ENCODE peak calls at places on chromosomes 3 and 15, in seven cellular contexts. Y is right cardiac atrium, O is transverse colon, R is astrocyte of the spinal cord, A is psoas muscle, X is MG63, L is hepatocyte. T is an unnamed sample.

GRCh38 chr15:80216911-80217310 is 35.1 kb downstream of the CTXND1 start:
- DNase-seq in R (no peak), X (no peak), L (no peak), A (no peak), Y (no peak), O (no peak), T (no peak)

GRCh38 chr15:76376816-76377215 is 40.2 kb downstream of the ISL2 start:
- DNase-seq in A (no peak), X (no peak), Y (no peak), O (no peak), L (no peak), R (no peak), T (no peak)

GRCh38 chr15:39730552-39730951 is 52.1 kb downstream of the FSIP1 start:
- DNase-seq in O (peak), A (no peak), X (no peak), L (peak), R (no peak), Y (no peak), T (no peak)

GRCh38 chr3:184549793-184550585 is 11.6 kb upstream of the EPHB3 start:
- DNase-seq in R (no peak), Y (no peak), L (no peak), X (no peak), O (no peak), A (no peak), T (no peak)

GRCh38 chr3:4995500-4996053 is 16.3 kb downstream of the BHLHE40 start:
- DNase-seq in R (peak), X (peak), O (no peak), L (no peak), A (peak), Y (no peak), T (no peak)

GRCh38 chr3:128577711-128578110 is 72.9 kb downstream of the RPN1 start:
- DNase-seq in X (no peak), A (no peak), O (no peak), R (no peak), Y (no peak), L (no peak), T (no peak)

GRCh38 chr3:95184038-95184437 is 1121.2 kb downstream of the NSUN3 start:
- DNase-seq in L (no peak), A (no peak), O (no peak), X (no peak), Y (no peak), R (no peak), T (no peak)

GRCh38 chr15:100873029-100873677 is 6.5 kb upstream of the ALDH1A3 start:
- DNase-seq in X (peak), R (peak), L (peak), A (no peak), O (peak), Y (no peak), T (peak)

GRCh38 chr3:99846472-99846871 is 28.8 kb downstream of the CMSS1 start:
- DNase-seq in L (no peak), R (peak), X (no peak), A (no peak), O (no peak), Y (no peak), T (no peak)

GRCh38 chr3:133874761-133875438 is 20.8 kb downstream of the RAB6B start:
- DNase-seq in R (no peak), Y (no peak), A (no peak), L (no peak), O (no peak), X (no peak), T (no peak)

GRCh38 chr3:64747682-64748081 is 59.9 kb upstream of the ADAMTS9 start:
- DNase-seq in X (no peak), Y (no peak), A (no peak), L (no peak), O (no peak), R (no peak), T (no peak)

GRCh38 chr3:134799393-134799792 is 4.3 kb downstream of the EPHB1 start:
- DNase-seq in Y (no peak), R (no peak), A (peak), L (no peak), X (peak), O (no peak), T (no peak)

GRCh38 chr3:73144276-73144675 is 82.8 kb downstream of the EBLN2 start:
- DNase-seq in A (peak), X (no peak), L (peak), R (no peak), Y (peak), O (no peak), T (no peak)

GRCh38 chr15:60899322-60899966 is 329.7 kb downstream of the RORA start:
- DNase-seq in X (no peak), A (no peak), L (no peak), O (no peak), Y (no peak), R (no peak), T (no peak)

GRCh38 chr3:98680723-98681122 is 82.4 kb upstream of the ST3GAL6 start:
- DNase-seq in L (no peak), R (peak), X (peak), O (no peak), A (no peak), Y (no peak), T (no peak)

GRCh38 chr3:171302009-171302408 is 158.2 kb downstream of the TNIK start:
- DNase-seq in Y (no peak), A (no peak), R (no peak), X (no peak), O (no peak), L (no peak), T (no peak)

GRCh38 chr3:125990253-125990970 is 21.4 kb downstream of the ROPN1B start:
- DNase-seq in O (peak), A (peak), R (peak), X (peak), Y (peak), L (peak), T (peak)

GRCh38 chr3:123165163-123165562 is 36.6 kb upstream of the SEC22A start:
- DNase-seq in Y (no peak), A (no peak), O (no peak), X (no peak), R (no peak), L (no peak), T (no peak)

GRCh38 chr3:168828536-168828935 is 732.8 kb upstream of the GOLIM4 start:
- DNase-seq in L (no peak), A (no peak), Y (no peak), R (no peak), O (no peak), X (no peak), T (no peak)

GRCh38 chr15:34708422-34708821 is 46.4 kb downstream of the GJD2 start:
- DNase-seq in X (no peak), R (peak), Y (no peak), O (no peak), L (peak), A (no peak), T (no peak)

GRCh38 chr15:58037902-58038301 is 27.6 kb downstream of the ALDH1A2 start:
- DNase-seq in A (no peak), L (no peak), Y (no peak), X (no peak), O (no peak), R (no peak), T (no peak)

GRCh38 chr15:100783760-100784492 is 95.7 kb upstream of the ALDH1A3 start:
- DNase-seq in Y (no peak), L (no peak), A (no peak), O (no peak), X (no peak), R (no peak), T (no peak)

GRCh38 chr15:48437178-48437577 is 105.9 kb downstream of the DUT start:
- DNase-seq in Y (no peak), O (no peak), R (peak), A (no peak), L (no peak), X (no peak), T (no peak)

GRCh38 chr3:127396473-127396872 is 108.6 kb upstream of the PRR20G start:
- DNase-seq in O (no peak), Y (no peak), A (no peak), X (no peak), L (no peak), R (no peak), T (no peak)

GRCh38 chr3:32274306-32274705 is 35.8 kb downstream of the CMTM8 start:
- DNase-seq in L (no peak), R (no peak), Y (no peak), A (no peak), X (no peak), O (no peak), T (no peak)

GRCh38 chr3:157423337-157423736 is 13.3 kb upstream of the PTX3 start:
- DNase-seq in R (no peak), A (no peak), O (no peak), X (no peak), Y (no peak), L (no peak), T (no peak)

GRCh38 chr15:85795669-85796305 is 1.1 kb upstream of the KLHL25 start:
- DNase-seq in X (no peak), Y (no peak), L (no peak), O (peak), A (no peak), R (no peak), T (no peak)

GRCh38 chr3:57221883-57222282 is 5.6 kb upstream of the APPL1 start:
- DNase-seq in O (no peak), X (no peak), R (peak), A (no peak), Y (no peak), L (peak), T (no peak)

GRCh38 chr15:56016281-56016680 is 22.9 kb upstream of the NEDD4 start:
- DNase-seq in O (no peak), L (no peak), A (no peak), R (no peak), Y (no peak), X (no peak), T (no peak)

GRCh38 chr3:20658491-20658890 is 472.5 kb upstream of the SGO1 start:
- DNase-seq in Y (no peak), O (no peak), A (no peak), L (no peak), X (no peak), R (no peak), T (no peak)

GRCh38 chr15:100902436-100903190 is 16.5 kb upstream of the LRRK1 start:
- DNase-seq in X (peak), R (peak), Y (peak), L (peak), A (peak), O (peak), T (peak)

GRCh38 chr3:123688241-123688747 is 103.4 kb upstream of the HACD2 start:
- DNase-seq in L (no peak), X (peak), A (no peak), O (no peak), R (peak), Y (no peak), T (peak)

GRCh38 chr15:47523669-47524068 is 193.6 kb upstream of the SEMA6D start:
- DNase-seq in R (peak), L (no peak), A (no peak), X (no peak), Y (no peak), O (no peak), T (no peak)

GRCh38 chr3:184577546-184577945 is 16.0 kb downstream of the EPHB3 start:
- DNase-seq in Y (no peak), L (no peak), R (no peak), A (no peak), X (no peak), O (no peak), T (no peak)

GRCh38 chr3:171806200-171807128 is 3.8 kb downstream of the PLD1 start:
- DNase-seq in X (no peak), A (no peak), O (no peak), R (peak), L (peak), Y (no peak), T (peak)

GRCh38 chr3:85570819-85571218 is 612.0 kb downstream of the CADM2 start:
- DNase-seq in R (no peak), Y (no peak), O (no peak), L (no peak), A (no peak), X (no peak), T (no peak)

GRCh38 chr3:85571835-85572234 is 613.0 kb downstream of the CADM2 start:
- DNase-seq in Y (no peak), A (peak), O (no peak), X (peak), R (no peak), L (no peak), T (no peak)

GRCh38 chr3:85574306-85574705 is 615.5 kb downstream of the CADM2 start:
- DNase-seq in Y (no peak), X (no peak), A (no peak), R (peak), L (no peak), O (no peak), T (no peak)

GRCh38 chr3:85572978-85573377 is 614.2 kb downstream of the CADM2 start:
- DNase-seq in A (no peak), L (no peak), Y (no peak), O (no peak), R (no peak), X (no peak), T (no peak)

DNA sequence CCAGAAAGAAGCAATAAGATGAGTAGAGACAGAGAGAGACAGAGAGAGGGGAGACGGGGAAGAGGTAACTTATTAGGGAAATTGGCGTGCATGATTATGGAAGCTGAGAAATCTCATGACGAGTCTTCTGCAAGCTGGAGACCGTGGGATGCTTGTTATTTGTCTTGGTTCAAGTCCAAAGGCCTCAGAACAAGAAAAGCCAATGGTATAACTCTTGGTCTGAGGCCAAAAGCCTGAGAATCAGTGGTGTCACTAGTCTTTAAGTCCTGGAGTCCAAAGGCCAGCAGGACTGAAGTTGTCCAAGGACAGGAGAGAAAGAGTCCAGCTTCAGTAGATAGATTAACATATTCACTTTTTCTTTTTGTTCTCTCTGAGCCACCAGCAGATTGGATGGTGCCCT is 613.6 kb downstream of the CADM2 start:
- DNase-seq in L (no peak), A (no peak), X (no peak), R (peak), O (no peak), Y (no peak), T (no peak)
- H3K4me3 ChIP-seq in L (no peak), A (no peak), X (no peak), R (no peak), O (no peak), Y (no peak), T (no peak)

GRCh38 chr3:147419062-147419701 is 10.0 kb downstream of the ZIC1 start:
- DNase-seq in A (peak), R (peak), L (peak), Y (peak), O (no peak), X (peak), T (no peak)
- H3K4me3 ChIP-seq in A (peak), R (peak), L (peak), Y (peak), O (peak), X (peak), T (peak)

GRCh38 chr3:17740703-17741102 is 1.7 kb downstream of the TBC1D5 start:
- DNase-seq in L (peak), X (no peak), A (no peak), R (peak), Y (no peak), O (no peak), T (no peak)
- H3K4me3 ChIP-seq in L (peak), X (peak), A (peak), R (peak), Y (peak), O (peak), T (peak)

GRCh38 chr3:55406666-55407425 is 80.3 kb downstream of the WNT5A start:
- DNase-seq in Y (no peak), L (no peak), A (no peak), R (peak), O (no peak), X (no peak), T (no peak)
- H3K4me3 ChIP-seq in Y (no peak), L (no peak), A (no peak), R (no peak), O (no peak), X (no peak), T (no peak)

DNA sequence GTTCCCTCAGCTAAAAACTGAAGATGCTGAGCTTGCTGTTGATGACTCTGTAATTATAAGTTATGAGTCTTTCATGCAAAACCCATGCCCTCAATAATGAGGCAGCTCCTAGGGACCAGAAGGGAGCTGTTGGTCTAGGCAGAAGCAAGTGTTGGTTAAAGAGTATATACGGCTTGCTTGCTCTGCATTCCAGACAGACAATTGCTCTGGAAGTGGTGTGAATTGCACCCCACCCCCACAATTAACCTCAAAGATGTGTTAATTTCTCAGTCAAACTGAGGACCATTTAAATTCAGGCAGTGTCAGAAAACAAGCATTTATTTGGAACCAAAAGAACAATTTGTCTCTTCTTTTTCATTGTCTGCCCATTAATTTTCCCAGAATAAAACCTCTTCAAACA is 163.5 kb upstream of the EOMES start:
- DNase-seq in L (no peak), X (no peak), R (no peak), Y (no peak), O (no peak), A (no peak), T (no peak)
- H3K4me3 ChIP-seq in L (no peak), X (no peak), R (no peak), Y (no peak), O (no peak), A (no peak), T (no peak)

DNA sequence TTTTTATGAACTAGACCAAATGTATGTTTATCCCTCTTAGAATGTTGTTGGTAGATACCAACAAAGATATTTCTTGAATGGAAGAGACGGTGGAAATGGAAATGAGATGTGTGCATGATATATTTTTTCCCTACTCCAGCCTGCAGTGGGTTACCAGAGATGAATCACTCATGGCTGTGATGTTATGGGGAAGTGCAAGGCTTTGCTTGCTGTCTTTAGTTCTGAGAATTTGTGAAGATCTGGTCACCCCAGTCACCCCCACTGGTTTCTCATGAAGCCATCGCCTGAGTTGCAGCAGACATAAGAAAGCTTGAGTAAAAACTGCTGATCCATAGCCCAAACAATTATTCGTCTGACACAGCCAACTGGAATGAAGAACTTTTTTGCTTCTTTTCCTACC is 78.1 kb upstream of the EOMES start:
- DNase-seq in L (no peak), R (no peak), A (no peak), O (no peak), X (no peak), Y (no peak), T (no peak)
- H3K4me3 ChIP-seq in L (no peak), R (no peak), A (no peak), O (no peak), X (no peak), Y (no peak), T (no peak)

GRCh38 chr3:120487079-120487693 is 36.4 kb upstream of the FSTL1 start:
- DNase-seq in X (peak), O (no peak), Y (peak), A (no peak), R (peak), L (no peak), T (no peak)
- H3K4me3 ChIP-seq in X (no peak), O (no peak), Y (no peak), A (no peak), R (no peak), L (no peak), T (no peak)

GRCh38 chr3:81416812-81417211 is 344.6 kb downstream of the GBE1 start:
- DNase-seq in Y (no peak), L (no peak), A (no peak), O (no peak), R (no peak), X (no peak), T (no peak)
- H3K4me3 ChIP-seq in Y (no peak), L (no peak), A (no peak), O (no peak), R (no peak), X (no peak), T (no peak)

GRCh38 chr3:148884261-148884660 is 19.2 kb downstream of the CPA3 start:
- DNase-seq in L (no peak), R (no peak), O (no peak), A (no peak), X (no peak), Y (no peak), T (no peak)

GRCh38 chr3:148881286-148881685 is 16.2 kb downstream of the CPA3 start:
- DNase-seq in Y (no peak), L (no peak), O (no peak), X (no peak), A (no peak), R (peak), T (no peak)

GRCh38 chr3:148882288-148882687 is 17.2 kb downstream of the CPA3 start:
- DNase-seq in O (no peak), R (peak), X (peak), L (no peak), Y (no peak), A (no peak), T (no peak)

GRCh38 chr3:148880681-148881080 is 15.6 kb downstream of the CPA3 start:
- DNase-seq in Y (no peak), A (no peak), R (no peak), O (no peak), X (no peak), L (peak), T (no peak)

DNA sequence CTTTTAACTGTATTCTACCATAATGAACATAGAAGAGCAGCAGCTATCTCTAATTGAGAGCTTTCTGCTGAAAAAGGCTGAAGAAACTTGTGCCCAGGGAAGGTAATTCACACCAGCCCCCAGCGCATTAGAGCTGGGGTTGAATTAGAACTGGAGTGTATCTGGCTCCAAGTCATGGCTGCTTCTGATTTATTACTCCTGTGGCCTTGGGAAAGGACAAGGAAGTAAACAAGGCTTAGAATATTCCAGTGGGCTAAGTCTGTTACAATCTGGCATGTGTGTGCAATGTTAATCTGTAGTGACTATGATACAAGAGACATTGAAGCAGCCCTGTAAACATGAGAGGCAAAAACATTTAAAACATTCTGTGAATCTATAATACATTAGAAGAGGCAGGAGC is 18.1 kb downstream of the CPA3 start:
- DNase-seq in L (no peak), A (no peak), X (no peak), Y (no peak), R (no peak), O (no peak), T (no peak)
- H3K4me3 ChIP-seq in L (no peak), A (no peak), X (no peak), Y (no peak), R (no peak), O (no peak), T (no peak)